ENCODE peak calls at places on chromosomes 4 and X, in seven cellular contexts. One of them, this sample, is unnamed.

GRCh38 chrX:40047485-40047884 is 50.3 kb downstream of the BCOR start:
- DNase-seq in HepG2: no peak
- DNase-seq in esophagus squamous epithelium: no peak
- DNase-seq in H1: no peak
- DNase-seq in heart left ventricle: no peak
- DNase-seq in testis: no peak
- DNase-seq in upper lobe of left lung: no peak
- DNase-seq in this sample: no peak

GRCh38 chrX:17247144-17247543 is 127.9 kb upstream of the NHS start:
- DNase-seq in upper lobe of left lung: no peak
- DNase-seq in HepG2: no peak
- DNase-seq in H1: no peak
- DNase-seq in heart left ventricle: no peak
- DNase-seq in testis: no peak
- DNase-seq in esophagus squamous epithelium: no peak
- DNase-seq in this sample: no peak

GRCh38 chr4:10721616-10722015 is 37.0 kb upstream of the CLNK start:
- DNase-seq in esophagus squamous epithelium: no peak
- DNase-seq in H1: no peak
- DNase-seq in testis: no peak
- DNase-seq in upper lobe of left lung: no peak
- DNase-seq in heart left ventricle: no peak
- DNase-seq in HepG2: no peak
- DNase-seq in this sample: no peak

GRCh38 chrX:48939417-48940228 is 17.8 kb downstream of the OTUD5 start:
- DNase-seq in esophagus squamous epithelium: no peak
- DNase-seq in H1: no peak
- DNase-seq in HepG2: no peak
- DNase-seq in testis: no peak
- DNase-seq in upper lobe of left lung: no peak
- DNase-seq in heart left ventricle: no peak
- DNase-seq in this sample: no peak

GRCh38 chr4:56320293-56320692 is 67.0 kb downstream of the AASDH start:
- DNase-seq in testis: no peak
- DNase-seq in H1: no peak
- DNase-seq in esophagus squamous epithelium: no peak
- DNase-seq in heart left ventricle: no peak
- DNase-seq in HepG2: no peak
- DNase-seq in upper lobe of left lung: no peak
- DNase-seq in this sample: no peak

GRCh38 chrX:131970347-131970746 is 52.8 kb upstream of the STK26 start:
- DNase-seq in testis: no peak
- DNase-seq in heart left ventricle: no peak
- DNase-seq in H1: no peak
- DNase-seq in upper lobe of left lung: no peak
- DNase-seq in esophagus squamous epithelium: no peak
- DNase-seq in HepG2: no peak
- DNase-seq in this sample: no peak

GRCh38 chr4:121728066-121728465 is 31.3 kb upstream of the ANXA5 start:
- DNase-seq in HepG2: peak; percentile 7
- DNase-seq in heart left ventricle: no peak
- DNase-seq in esophagus squamous epithelium: no peak
- DNase-seq in upper lobe of left lung: no peak
- DNase-seq in H1: no peak
- DNase-seq in testis: no peak
- DNase-seq in this sample: no peak

GRCh38 chr4:87839309-87839946 is 6.7 kb downstream of the MEPE start:
- DNase-seq in H1: no peak
- DNase-seq in heart left ventricle: no peak
- DNase-seq in testis: peak; percentile 57
- DNase-seq in esophagus squamous epithelium: no peak
- DNase-seq in HepG2: no peak
- DNase-seq in upper lobe of left lung: no peak
- DNase-seq in this sample: peak; percentile 66

GRCh38 chr4:145388043-145388442 is 93.6 kb upstream of the SMAD1 start:
- DNase-seq in H1: no peak
- DNase-seq in heart left ventricle: no peak
- DNase-seq in testis: no peak
- DNase-seq in esophagus squamous epithelium: no peak
- DNase-seq in upper lobe of left lung: no peak
- DNase-seq in HepG2: no peak
- DNase-seq in this sample: no peak

GRCh38 chr4:7156273-7157139 is 35.8 kb upstream of the SORCS2 start:
- DNase-seq in heart left ventricle: peak; percentile 51
- DNase-seq in esophagus squamous epithelium: no peak
- DNase-seq in H1: peak; percentile 67
- DNase-seq in HepG2: no peak
- DNase-seq in testis: peak; percentile 63
- DNase-seq in upper lobe of left lung: no peak
- DNase-seq in this sample: peak; percentile 38

GRCh38 chr4:125501661-125502060 is 186.9 kb downstream of the FAT4 start:
- DNase-seq in testis: no peak
- DNase-seq in esophagus squamous epithelium: no peak
- DNase-seq in HepG2: no peak
- DNase-seq in upper lobe of left lung: no peak
- DNase-seq in H1: no peak
- DNase-seq in heart left ventricle: no peak
- DNase-seq in this sample: no peak

GRCh38 chrX:138875472-138875871 is 164.0 kb upstream of the FGF13 start:
- DNase-seq in esophagus squamous epithelium: no peak
- DNase-seq in HepG2: no peak
- DNase-seq in heart left ventricle: no peak
- DNase-seq in H1: no peak
- DNase-seq in testis: no peak
- DNase-seq in upper lobe of left lung: no peak
- DNase-seq in this sample: no peak
- H3K36me3 ChIP-seq in esophagus squamous epithelium: no peaks in the 10 kb centered on the region
- H3K36me3 ChIP-seq in HepG2: no peaks in the 10 kb centered on the region
- H3K36me3 ChIP-seq in heart left ventricle: no peaks in the 10 kb centered on the region
- H3K36me3 ChIP-seq in H1: no peaks in the 10 kb centered on the region
- H3K36me3 ChIP-seq in testis: no peaks in the 10 kb centered on the region
- H3K36me3 ChIP-seq in upper lobe of left lung: no peaks in the 10 kb centered on the region
- H3K36me3 ChIP-seq in this sample: no peaks in the 10 kb centered on the region

DNA sequence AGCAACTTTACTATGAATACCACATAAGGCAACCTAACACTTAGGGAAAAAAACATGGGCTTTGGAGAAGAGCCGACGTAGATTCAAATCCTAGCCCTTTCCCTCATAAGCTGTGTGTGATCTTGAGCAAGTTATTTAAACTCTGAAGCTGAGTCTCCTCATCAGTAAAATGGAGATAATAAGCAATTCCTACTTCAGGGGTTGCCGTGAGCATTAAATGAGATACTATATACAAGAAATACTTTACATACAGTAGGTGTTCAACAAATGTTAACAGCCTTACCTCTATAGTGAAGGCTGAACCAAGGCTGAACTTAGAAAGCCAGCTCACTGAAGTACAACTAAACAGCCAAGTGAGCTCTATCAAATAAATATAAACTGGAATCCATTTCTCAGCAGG is 146.2 kb upstream of the DKK2 start:
- DNase-seq in esophagus squamous epithelium: no peak
- DNase-seq in testis: no peak
- DNase-seq in heart left ventricle: no peak
- DNase-seq in HepG2: no peak
- DNase-seq in H1: no peak
- DNase-seq in upper lobe of left lung: no peak
- DNase-seq in this sample: no peak
- H3K27ac ChIP-seq in esophagus squamous epithelium: no peak overlapping the region
- H3K27ac ChIP-seq in testis: no peak overlapping the region
- H3K27ac ChIP-seq in heart left ventricle: no peak overlapping the region
- H3K27ac ChIP-seq in HepG2: no peak overlapping the region
- H3K27ac ChIP-seq in H1: no peak overlapping the region
- H3K27ac ChIP-seq in upper lobe of left lung: no peak overlapping the region
- H3K27ac ChIP-seq in this sample: no peak overlapping the region

GRCh38 chrX:13086076-13086475 is 41.7 kb upstream of the FAM9C start:
- DNase-seq in upper lobe of left lung: no peak
- DNase-seq in esophagus squamous epithelium: no peak
- DNase-seq in HepG2: no peak
- DNase-seq in heart left ventricle: no peak
- DNase-seq in testis: no peak
- DNase-seq in H1: no peak
- DNase-seq in this sample: no peak

GRCh38 chrX:13084611-13085010 is 40.2 kb upstream of the FAM9C start:
- DNase-seq in esophagus squamous epithelium: no peak
- DNase-seq in H1: no peak
- DNase-seq in HepG2: no peak
- DNase-seq in heart left ventricle: no peak
- DNase-seq in upper lobe of left lung: no peak
- DNase-seq in testis: no peak
- DNase-seq in this sample: no peak

GRCh38 chrX:13088155-13088485 is 43.7 kb upstream of the FAM9C start:
- DNase-seq in heart left ventricle: no peak
- DNase-seq in esophagus squamous epithelium: no peak
- DNase-seq in upper lobe of left lung: no peak
- DNase-seq in H1: no peak
- DNase-seq in testis: no peak
- DNase-seq in HepG2: no peak
- DNase-seq in this sample: no peak

GRCh38 chrX:13087322-13088154 is 43.1 kb upstream of the FAM9C start:
- DNase-seq in upper lobe of left lung: no peak
- DNase-seq in testis: no peak
- DNase-seq in H1: no peak
- DNase-seq in heart left ventricle: no peak
- DNase-seq in esophagus squamous epithelium: no peak
- DNase-seq in HepG2: no peak
- DNase-seq in this sample: no peak

GRCh38 chrX:13085533-13085932 is 41.1 kb upstream of the FAM9C start:
- DNase-seq in esophagus squamous epithelium: no peak
- DNase-seq in testis: no peak
- DNase-seq in heart left ventricle: no peak
- DNase-seq in H1: no peak
- DNase-seq in HepG2: no peak
- DNase-seq in upper lobe of left lung: no peak
- DNase-seq in this sample: no peak
- TF ChIP-seq POLR2A in esophagus squamous epithelium: peak; percentile 28
- TF ChIP-seq POLR2A in testis: no peak
- TF ChIP-seq POLR2A in heart left ventricle: no peak
- TF ChIP-seq POLR2A in H1: no peak
- TF ChIP-seq POLR2A in HepG2: no peak
- TF ChIP-seq POLR2A in upper lobe of left lung: no peak
- TF ChIP-seq POLR2A in this sample: no peak

DNA sequence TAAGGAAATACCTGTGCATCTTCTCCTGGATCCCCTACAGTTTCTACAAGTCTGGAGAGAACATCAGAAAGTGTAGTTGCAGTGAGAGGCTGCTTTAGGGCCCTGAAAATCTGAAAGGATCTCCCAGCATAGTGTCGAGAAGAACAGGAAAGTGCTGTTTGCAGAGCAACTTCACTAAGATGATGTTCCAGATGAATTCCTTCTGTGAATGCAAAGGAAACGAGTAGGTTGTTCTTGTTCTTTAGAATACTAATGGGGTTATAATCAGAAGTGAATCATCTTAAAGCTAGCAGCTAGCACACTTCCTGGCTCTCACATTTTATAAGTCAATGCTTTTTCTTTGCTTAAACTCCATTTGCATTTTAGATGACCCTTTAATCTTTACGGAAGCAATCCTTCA is 53.7 kb downstream of the ZAR1 start:
- DNase-seq in testis: no peak
- DNase-seq in esophagus squamous epithelium: no peak
- DNase-seq in upper lobe of left lung: no peak
- DNase-seq in HepG2: no peak
- DNase-seq in heart left ventricle: no peak
- DNase-seq in H1: no peak
- DNase-seq in this sample: no peak
- H3K36me3 ChIP-seq in testis: no peaks in the 10 kb centered on the region
- H3K36me3 ChIP-seq in esophagus squamous epithelium: peaks cover 5% of the 10 kb centered on the region
- H3K36me3 ChIP-seq in upper lobe of left lung: peaks cover 91% of the 10 kb centered on the region
- H3K36me3 ChIP-seq in HepG2: peaks cover 7% of the 10 kb centered on the region
- H3K36me3 ChIP-seq in heart left ventricle: peaks cover 27% of the 10 kb centered on the region
- H3K36me3 ChIP-seq in H1: peaks cover 54% of the 10 kb centered on the region
- H3K36me3 ChIP-seq in this sample: peaks cover 65% of the 10 kb centered on the region

DNA sequence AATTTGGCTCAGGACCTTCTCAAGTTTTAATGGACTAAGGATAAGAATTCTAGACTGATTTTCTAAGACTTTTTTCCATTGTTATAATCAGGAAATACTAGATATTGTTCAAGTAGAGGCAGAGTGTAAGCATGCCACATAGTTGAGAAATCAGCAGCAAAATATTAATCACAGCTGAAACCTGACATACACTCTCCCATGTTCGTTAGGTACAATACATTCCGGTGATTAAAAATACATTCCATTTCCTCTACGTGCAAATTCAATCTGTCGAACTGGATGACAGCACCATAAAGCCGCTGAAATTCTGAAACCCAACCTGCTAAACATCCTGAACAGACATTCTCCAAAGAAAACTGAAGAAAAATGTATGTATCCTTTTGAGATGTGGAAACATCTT is 587.6 kb upstream of the DIPK2B start:
- DNase-seq in heart left ventricle: no peak
- DNase-seq in H1: no peak
- DNase-seq in testis: no peak
- DNase-seq in esophagus squamous epithelium: no peak
- DNase-seq in HepG2: no peak
- DNase-seq in upper lobe of left lung: no peak
- DNase-seq in this sample: no peak
- H3K27ac ChIP-seq in heart left ventricle: peak overlapping the region; percentile 37
- H3K27ac ChIP-seq in H1: no peak overlapping the region
- H3K27ac ChIP-seq in testis: no peak overlapping the region
- H3K27ac ChIP-seq in esophagus squamous epithelium: peak overlapping the region; percentile 77
- H3K27ac ChIP-seq in HepG2: no peak overlapping the region
- H3K27ac ChIP-seq in upper lobe of left lung: no peak overlapping the region
- H3K27ac ChIP-seq in this sample: no peak overlapping the region

This sample was measured in adrenal gland.